ENCODE peak calls at places on chromosome 18, in nine cellular contexts. One of them, this sample, is unnamed.

GRCh38 chr18:26757263-26758019 is 108.1 kb downstream of the AQP4 start:
- DNase-seq in fibroblast of lung: no peak
- DNase-seq in tibial nerve: no peak
- DNase-seq in adrenal gland: no peak
- DNase-seq in psoas muscle: no peak
- DNase-seq in RWPE1: peak
- DNase-seq in B cell: no peak
- DNase-seq in uterus: no peak
- DNase-seq in progenitor cell of endocrine pancreas: no peak
- DNase-seq in this sample: no peak

GRCh38 chr18:8358066-8358795 is 251.0 kb upstream of the RAB12 start:
- DNase-seq in psoas muscle: no peak
- DNase-seq in RWPE1: no peak
- DNase-seq in tibial nerve: no peak
- DNase-seq in adrenal gland: no peak
- DNase-seq in progenitor cell of endocrine pancreas: no peak
- DNase-seq in fibroblast of lung: no peak
- DNase-seq in uterus: no peak
- DNase-seq in B cell: no peak
- DNase-seq in this sample: no peak

GRCh38 chr18:53883771-53884170 is 340.7 kb downstream of the MBD2 start:
- DNase-seq in adrenal gland: no peak
- DNase-seq in B cell: no peak
- DNase-seq in psoas muscle: no peak
- DNase-seq in RWPE1: no peak
- DNase-seq in tibial nerve: no peak
- DNase-seq in fibroblast of lung: no peak
- DNase-seq in progenitor cell of endocrine pancreas: no peak
- DNase-seq in uterus: no peak
- DNase-seq in this sample: no peak

GRCh38 chr18:39571511-39571910 is 2005.9 kb upstream of the CELF4 start:
- DNase-seq in tibial nerve: no peak
- DNase-seq in fibroblast of lung: peak
- DNase-seq in progenitor cell of endocrine pancreas: no peak
- DNase-seq in adrenal gland: peak
- DNase-seq in uterus: no peak
- DNase-seq in B cell: no peak
- DNase-seq in RWPE1: no peak
- DNase-seq in psoas muscle: no peak
- DNase-seq in this sample: no peak

GRCh38 chr18:28086530-28087172 is 90.3 kb downstream of the CDH2 start:
- DNase-seq in B cell: no peak
- DNase-seq in progenitor cell of endocrine pancreas: no peak
- DNase-seq in tibial nerve: peak
- DNase-seq in adrenal gland: no peak
- DNase-seq in RWPE1: no peak
- DNase-seq in uterus: no peak
- DNase-seq in psoas muscle: no peak
- DNase-seq in fibroblast of lung: peak
- DNase-seq in this sample: no peak

GRCh38 chr18:74930616-74931015 is 278.3 kb downstream of the PTGR3 start:
- DNase-seq in uterus: no peak
- DNase-seq in B cell: no peak
- DNase-seq in psoas muscle: no peak
- DNase-seq in tibial nerve: no peak
- DNase-seq in fibroblast of lung: no peak
- DNase-seq in progenitor cell of endocrine pancreas: no peak
- DNase-seq in adrenal gland: no peak
- DNase-seq in RWPE1: no peak
- DNase-seq in this sample: no peak

GRCh38 chr18:34342960-34343359 is 118.2 kb upstream of the NOL4 start:
- DNase-seq in fibroblast of lung: peak
- DNase-seq in psoas muscle: no peak
- DNase-seq in RWPE1: peak
- DNase-seq in adrenal gland: no peak
- DNase-seq in B cell: no peak
- DNase-seq in uterus: no peak
- DNase-seq in tibial nerve: no peak
- DNase-seq in progenitor cell of endocrine pancreas: no peak
- DNase-seq in this sample: no peak

GRCh38 chr18:35005963-35006577 is 35.1 kb upstream of the MAPRE2 start:
- DNase-seq in B cell: no peak
- DNase-seq in tibial nerve: peak
- DNase-seq in fibroblast of lung: peak
- DNase-seq in progenitor cell of endocrine pancreas: no peak
- DNase-seq in RWPE1: peak
- DNase-seq in adrenal gland: no peak
- DNase-seq in psoas muscle: no peak
- DNase-seq in uterus: no peak
- DNase-seq in this sample: peak

DNA sequence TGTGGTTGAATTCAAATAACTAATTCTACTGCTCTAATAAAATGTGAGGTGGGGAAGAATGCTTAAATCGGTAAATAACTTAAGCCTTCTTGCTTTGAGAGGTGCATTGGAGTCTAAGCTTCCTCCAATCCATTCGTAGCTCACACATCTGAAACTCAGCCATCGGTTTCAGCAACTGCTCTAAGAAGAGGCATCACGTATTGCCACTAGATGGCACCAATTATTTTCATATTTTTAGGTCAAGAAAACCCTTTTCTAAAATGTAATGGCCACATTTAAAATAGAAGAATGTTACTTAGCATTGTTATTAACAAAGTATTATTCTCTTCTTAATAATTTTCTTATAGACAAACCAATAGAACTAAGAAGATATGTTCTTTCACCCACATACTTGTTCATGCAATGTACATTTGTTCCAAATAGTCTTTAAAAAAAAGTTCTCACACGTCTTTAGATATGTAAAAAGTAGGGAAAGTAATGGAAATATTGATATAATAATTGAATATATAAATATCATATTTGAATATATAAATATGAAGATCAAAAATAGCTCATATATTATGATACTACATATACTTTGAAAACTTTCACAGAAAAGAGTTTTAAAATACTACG is 229.8 kb downstream of the CCDC178 start:
- DNase-seq in RWPE1: no peak
- DNase-seq in adrenal gland: no peak
- DNase-seq in tibial nerve: no peak
- DNase-seq in uterus: no peak
- DNase-seq in B cell: no peak
- DNase-seq in fibroblast of lung: peak
- DNase-seq in psoas muscle: no peak
- DNase-seq in progenitor cell of endocrine pancreas: no peak
- DNase-seq in this sample: no peak
- TF ChIP-seq CTCF in RWPE1: peak
- TF ChIP-seq CTCF in adrenal gland: no peak
- TF ChIP-seq CTCF in tibial nerve: no peak
- TF ChIP-seq CTCF in uterus: no peak
- TF ChIP-seq CTCF in B cell: peak
- TF ChIP-seq CTCF in fibroblast of lung: peak
- TF ChIP-seq CTCF in psoas muscle: no peak
- TF ChIP-seq CTCF in progenitor cell of endocrine pancreas: peak
- TF ChIP-seq CTCF in this sample: peak

DNA sequence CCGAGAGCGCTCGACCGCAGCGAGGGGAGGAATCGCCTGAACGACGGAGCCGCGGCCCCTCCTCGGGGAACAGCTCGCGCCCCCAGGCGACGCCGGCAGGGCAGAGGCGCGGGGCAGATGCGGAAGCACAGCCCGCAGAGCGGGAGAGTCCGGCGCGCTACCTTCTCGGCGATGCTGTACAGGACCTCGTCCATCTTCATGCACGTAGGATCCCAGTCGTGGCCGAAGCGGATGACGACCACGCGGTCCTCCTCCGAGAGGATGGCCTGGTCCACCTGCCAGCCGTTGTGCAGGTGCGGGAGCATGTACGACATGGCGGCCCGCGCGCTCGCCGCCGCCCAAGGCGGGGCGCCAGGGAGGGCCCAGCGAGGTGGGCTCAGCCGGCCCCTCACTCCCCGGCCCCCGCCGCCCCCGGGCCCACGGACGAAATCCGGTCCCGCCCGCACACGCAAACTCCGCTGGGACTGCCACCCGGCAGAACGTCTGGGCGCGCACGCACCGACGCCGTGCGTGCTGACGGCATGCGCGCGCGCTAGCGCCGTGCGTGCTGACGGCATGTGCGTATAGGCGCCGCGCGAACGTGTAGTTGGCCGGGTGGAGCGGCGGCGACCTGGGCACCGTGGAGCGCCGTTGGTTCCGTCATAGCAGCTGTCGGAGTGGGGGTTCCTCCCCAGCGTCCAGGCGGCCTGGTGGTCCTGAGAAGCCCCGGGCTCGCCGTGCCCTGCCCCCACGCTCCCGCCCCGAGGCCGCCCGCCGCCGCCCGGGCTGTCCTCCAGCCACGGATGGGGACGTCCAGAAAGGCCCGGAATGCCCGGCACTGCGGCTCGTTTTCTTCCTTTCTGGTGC is at the start of gene TXNL4A:
- DNase-seq in fibroblast of lung: peak
- DNase-seq in RWPE1: peak
- DNase-seq in psoas muscle: peak
- DNase-seq in uterus: peak
- DNase-seq in progenitor cell of endocrine pancreas: peak
- DNase-seq in B cell: peak
- DNase-seq in adrenal gland: peak
- DNase-seq in tibial nerve: peak
- DNase-seq in this sample: peak
- TF ChIP-seq CTCF in fibroblast of lung: peak
- TF ChIP-seq CTCF in RWPE1: no peak
- TF ChIP-seq CTCF in psoas muscle: peak
- TF ChIP-seq CTCF in uterus: no peak
- TF ChIP-seq CTCF in progenitor cell of endocrine pancreas: peak
- TF ChIP-seq CTCF in B cell: peak
- TF ChIP-seq CTCF in adrenal gland: no peak
- TF ChIP-seq CTCF in tibial nerve: peak
- TF ChIP-seq CTCF in this sample: peak

GRCh38 chr18:48191494-48191893 is 217.7 kb downstream of the ZBTB7C start:
- DNase-seq in fibroblast of lung: no peak
- DNase-seq in adrenal gland: no peak
- DNase-seq in uterus: no peak
- DNase-seq in B cell: peak
- DNase-seq in tibial nerve: no peak
- DNase-seq in psoas muscle: no peak
- DNase-seq in RWPE1: no peak
- DNase-seq in progenitor cell of endocrine pancreas: no peak
- DNase-seq in this sample: no peak
- TF ChIP-seq CTCF in fibroblast of lung: no peak
- TF ChIP-seq CTCF in adrenal gland: no peak
- TF ChIP-seq CTCF in uterus: no peak
- TF ChIP-seq CTCF in B cell: no peak
- TF ChIP-seq CTCF in tibial nerve: no peak
- TF ChIP-seq CTCF in psoas muscle: no peak
- TF ChIP-seq CTCF in RWPE1: no peak
- TF ChIP-seq CTCF in progenitor cell of endocrine pancreas: no peak
- TF ChIP-seq CTCF in this sample: no peak

GRCh38 chr18:76126327-76126726 is 368.7 kb downstream of the ZNF516 start:
- DNase-seq in adrenal gland: no peak
- DNase-seq in RWPE1: no peak
- DNase-seq in psoas muscle: no peak
- DNase-seq in fibroblast of lung: no peak
- DNase-seq in tibial nerve: no peak
- DNase-seq in B cell: no peak
- DNase-seq in progenitor cell of endocrine pancreas: no peak
- DNase-seq in uterus: no peak
- DNase-seq in this sample: no peak
- TF ChIP-seq CTCF in adrenal gland: no peak
- TF ChIP-seq CTCF in RWPE1: no peak
- TF ChIP-seq CTCF in psoas muscle: peak
- TF ChIP-seq CTCF in fibroblast of lung: no peak
- TF ChIP-seq CTCF in tibial nerve: no peak
- TF ChIP-seq CTCF in B cell: no peak
- TF ChIP-seq CTCF in progenitor cell of endocrine pancreas: peak
- TF ChIP-seq CTCF in uterus: no peak
- TF ChIP-seq CTCF in this sample: peak

GRCh38 chr18:24678113-24678512 is 217.7 kb downstream of the HRH4 start:
- DNase-seq in progenitor cell of endocrine pancreas: no peak
- DNase-seq in fibroblast of lung: no peak
- DNase-seq in RWPE1: no peak
- DNase-seq in psoas muscle: no peak
- DNase-seq in B cell: no peak
- DNase-seq in uterus: no peak
- DNase-seq in adrenal gland: no peak
- DNase-seq in tibial nerve: no peak
- DNase-seq in this sample: no peak

GRCh38 chr18:24669502-24669901 is 209.1 kb downstream of the HRH4 start:
- DNase-seq in RWPE1: no peak
- DNase-seq in uterus: no peak
- DNase-seq in B cell: no peak
- DNase-seq in progenitor cell of endocrine pancreas: no peak
- DNase-seq in adrenal gland: no peak
- DNase-seq in psoas muscle: no peak
- DNase-seq in tibial nerve: no peak
- DNase-seq in fibroblast of lung: no peak
- DNase-seq in this sample: no peak

GRCh38 chr18:24674236-24675004 is 214.0 kb downstream of the HRH4 start:
- DNase-seq in psoas muscle: no peak
- DNase-seq in fibroblast of lung: no peak
- DNase-seq in adrenal gland: no peak
- DNase-seq in progenitor cell of endocrine pancreas: no peak
- DNase-seq in RWPE1: no peak
- DNase-seq in tibial nerve: no peak
- DNase-seq in uterus: no peak
- DNase-seq in B cell: no peak
- DNase-seq in this sample: no peak

GRCh38 chr18:24677011-24677410 is 216.6 kb downstream of the HRH4 start:
- DNase-seq in psoas muscle: no peak
- DNase-seq in fibroblast of lung: peak
- DNase-seq in uterus: no peak
- DNase-seq in RWPE1: no peak
- DNase-seq in adrenal gland: no peak
- DNase-seq in progenitor cell of endocrine pancreas: no peak
- DNase-seq in B cell: no peak
- DNase-seq in tibial nerve: no peak
- DNase-seq in this sample: no peak

GRCh38 chr18:24672165-24672950 is 211.9 kb downstream of the HRH4 start:
- DNase-seq in B cell: no peak
- DNase-seq in uterus: no peak
- DNase-seq in psoas muscle: no peak
- DNase-seq in tibial nerve: no peak
- DNase-seq in RWPE1: no peak
- DNase-seq in progenitor cell of endocrine pancreas: no peak
- DNase-seq in fibroblast of lung: peak
- DNase-seq in adrenal gland: no peak
- DNase-seq in this sample: no peak
- TF ChIP-seq CTCF in B cell: no peak
- TF ChIP-seq CTCF in uterus: no peak
- TF ChIP-seq CTCF in psoas muscle: no peak
- TF ChIP-seq CTCF in tibial nerve: no peak
- TF ChIP-seq CTCF in RWPE1: no peak
- TF ChIP-seq CTCF in progenitor cell of endocrine pancreas: no peak
- TF ChIP-seq CTCF in fibroblast of lung: peak
- TF ChIP-seq CTCF in adrenal gland: no peak
- TF ChIP-seq CTCF in this sample: peak